ENCODE peak calls at places on chromosomes 12 and 14, in seven cellular contexts. I is uterus; U is CD8-positive, alpha-beta T cell; M is effector memory CD4-positive, alpha-beta T cell; T is stomach; H is GM23338; W is AG04450. Y is an unnamed sample.

GRCh38 chr14:63890553-63890952 is 37.7 kb downstream of the SYNE2 start:
- DNase-seq in M (no peak), W (no peak), H (no peak), U (no peak), T (no peak), I (no peak), Y (no peak)

GRCh38 chr14:51564986-51565604 is 86.6 kb upstream of the FRMD6 start:
- DNase-seq in M (no peak), T (no peak), I (no peak), H (no peak), U (no peak), W (no peak), Y (peak; percentile 55)

GRCh38 chr12:108730337-108731104 is 797 bp downstream of the CORO1C start:
- DNase-seq in M (peak; percentile 7), T (peak; percentile 52), W (peak; percentile 65), H (peak; percentile 84), U (peak; percentile 17), I (peak; percentile 83), Y (no peak)

GRCh38 chr14:21136024-21136423 is 19.8 kb downstream of the OR5AU1 start:
- DNase-seq in M (no peak), H (peak; percentile 36), W (no peak), U (no peak), I (no peak), T (no peak), Y (no peak)

GRCh38 chr14:93994919-93995682 is 2.0 kb upstream of the CCDC197 start:
- DNase-seq in W (peak; percentile 21), U (no peak), I (peak; percentile 59), T (peak; percentile 38), H (peak; percentile 67), M (no peak), Y (peak; percentile 84)

GRCh38 chr14:106039400-106039799 is 513.0 kb downstream of the TMEM121 start:
- DNase-seq in U (peak; percentile 24), M (no peak), W (no peak), H (peak; percentile 1), T (no peak), I (no peak), Y (no peak)

GRCh38 chr14:30874120-30874998 is at the start of gene COCH:
- DNase-seq in H (peak; percentile 74), W (no peak), M (no peak), T (peak; percentile 50), I (no peak), U (no peak), Y (no peak)

GRCh38 chr14:81632162-81632561 is 98.5 kb upstream of the SEL1L start:
- DNase-seq in M (no peak), W (no peak), H (no peak), U (no peak), I (no peak), T (no peak), Y (no peak)

GRCh38 chr12:116087399-116087798 is 190.1 kb downstream of the MED13L start:
- DNase-seq in W (no peak), U (no peak), I (no peak), H (no peak), M (no peak), T (no peak), Y (no peak)

GRCh38 chr12:49244161-49244560 is 20.7 kb upstream of the TUBA1C start:
- DNase-seq in I (no peak), T (no peak), U (no peak), H (no peak), M (no peak), W (no peak), Y (no peak)

GRCh38 chr12:33994857-33995808 is 27.2 kb upstream of the ALG10 start:
- DNase-seq in M (no peak), U (no peak), I (no peak), W (no peak), T (no peak), H (no peak), Y (no peak)

GRCh38 chr12:33488036-33488435 is 48.4 kb upstream of the SYT10 start:
- DNase-seq in U (no peak), H (no peak), W (no peak), T (no peak), M (no peak), I (no peak), Y (peak; percentile 94)

GRCh38 chr14:42047421-42048045 is 440.9 kb downstream of the LRFN5 start:
- DNase-seq in T (no peak), H (no peak), I (no peak), W (no peak), M (no peak), U (no peak), Y (no peak)

GRCh38 chr12:121603581-121603980 is 22.7 kb upstream of the ORAI1 start:
- DNase-seq in T (no peak), M (no peak), W (no peak), U (no peak), H (no peak), I (no peak), Y (no peak)

GRCh38 chr12:12776261-12776660 is 9.2 kb upstream of the APOLD1 start:
- DNase-seq in H (no peak), W (no peak), U (no peak), I (no peak), M (no peak), T (peak; percentile 37), Y (no peak)

GRCh38 chr12:32896438-32897275 is at the start of gene PKP2:
- DNase-seq in I (peak; percentile 18), H (peak; percentile 89), U (no peak), M (no peak), T (peak; percentile 91), W (no peak), Y (peak; percentile 80)

GRCh38 chr12:66092559-66093269 is 37.8 kb downstream of the LLPH start:
- DNase-seq in I (no peak), H (no peak), T (no peak), M (no peak), W (no peak), U (no peak), Y (peak; percentile 49)

GRCh38 chr12:50603817-50604639 is 99.2 kb downstream of the DIP2B start:
- DNase-seq in U (no peak), I (no peak), H (no peak), W (no peak), M (no peak), T (no peak), Y (no peak)

GRCh38 chr14:69489495-69489894 is 5.0 kb downstream of the PLEKHD1 start:
- DNase-seq in H (no peak), I (no peak), M (no peak), T (no peak), U (no peak), W (no peak), Y (no peak)

GRCh38 chr14:100283984-100284881 is 22.0 kb downstream of the SLC25A29 start:
- DNase-seq in H (peak; percentile 53), U (no peak), T (peak; percentile 22), I (no peak), M (no peak), W (no peak), Y (no peak)
- H3K27ac ChIP-seq in H (peak overlapping the region; percentile 95), U (no peak overlapping the region), T (peak overlapping the region; percentile 95), I (peak overlapping the region; percentile 95), M (no peak overlapping the region), W (no peak overlapping the region), Y (no peak overlapping the region)

DNA sequence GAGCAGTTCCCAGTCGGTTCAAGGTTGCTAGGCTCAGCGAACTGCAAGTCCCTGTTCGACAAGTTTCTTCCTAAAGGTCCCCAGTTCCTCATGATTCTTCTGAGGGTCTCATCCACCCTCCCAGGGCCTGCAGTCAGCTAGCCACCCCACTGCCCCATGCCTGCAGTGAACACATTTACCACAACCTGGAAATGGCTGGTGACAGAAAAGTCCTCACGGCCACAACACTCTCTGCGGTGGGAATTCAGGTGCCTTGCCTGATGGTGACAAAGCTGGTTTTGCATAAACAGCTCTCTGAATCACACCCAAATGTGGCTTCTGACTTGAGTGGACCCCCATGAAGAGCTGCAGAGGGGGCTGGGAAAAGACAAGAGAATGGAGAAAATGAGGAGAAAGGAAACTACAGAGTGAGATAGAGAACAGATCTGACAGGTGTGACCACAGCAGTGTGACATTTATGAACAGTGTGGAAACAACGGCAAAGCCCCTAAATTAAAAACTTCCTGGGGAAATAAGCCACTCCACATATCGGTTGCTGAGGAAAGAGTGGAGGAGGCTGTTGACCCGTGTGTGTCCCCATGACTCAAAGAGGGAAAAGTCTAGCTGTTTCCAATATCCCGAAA is 1.3 kb upstream of the CD27 start:
- DNase-seq in T (no peak), H (no peak), I (no peak), M (no peak), U (no peak), W (no peak), Y (no peak)
- H3K27ac ChIP-seq in T (no peak overlapping the region), H (no peak overlapping the region), I (no peak overlapping the region), M (peak overlapping the region; percentile 40), U (peak overlapping the region; percentile 19), W (no peak overlapping the region), Y (no peak overlapping the region)

DNA sequence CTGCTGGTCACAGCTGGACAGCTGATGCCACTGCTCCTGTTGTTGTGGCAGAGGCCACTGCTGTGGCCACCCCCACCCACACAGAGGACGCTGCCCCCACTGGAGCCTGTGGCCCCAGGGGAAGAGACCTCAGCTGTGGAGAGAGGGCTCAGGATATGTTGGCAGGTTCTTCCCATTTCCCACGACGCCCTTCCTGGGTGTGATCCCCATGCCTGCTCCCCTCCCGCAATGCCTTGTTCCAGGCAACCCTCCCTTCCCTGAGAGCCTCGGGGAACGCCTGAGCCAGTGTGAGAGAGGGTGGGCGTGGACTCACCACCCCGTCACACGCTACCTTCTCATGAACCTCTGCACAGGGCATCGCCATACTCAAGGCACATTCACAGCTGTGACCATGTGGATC is 5.7 kb upstream of the KRT82 start:
- DNase-seq in M (no peak), U (no peak), I (no peak), H (no peak), T (no peak), W (no peak), Y (no peak)
- H3K27ac ChIP-seq in M (no peak overlapping the region), U (no peak overlapping the region), I (no peak overlapping the region), H (no peak overlapping the region), T (no peak overlapping the region), W (no peak overlapping the region), Y (no peak overlapping the region)

GRCh38 chr14:89330236-89331002 is 86.6 kb downstream of the FOXN3 start:
- DNase-seq in W (peak; percentile 79), I (peak; percentile 71), M (no peak), T (no peak), U (no peak), H (no peak), Y (no peak)
- H3K27ac ChIP-seq in W (peak overlapping the region; percentile 90), I (no peak overlapping the region), M (no peak overlapping the region), T (peak overlapping the region; percentile 55), U (no peak overlapping the region), H (no peak overlapping the region), Y (no peak overlapping the region)

GRCh38 chr12:2013111-2013510 is 8.9 kb upstream of the DCP1B start:
- DNase-seq in U (no peak), I (no peak), T (no peak), W (no peak), M (no peak), H (no peak), Y (no peak)
- H3K27ac ChIP-seq in U (no peak overlapping the region), I (peak overlapping the region; percentile 84), T (peak overlapping the region; percentile 64), W (no peak overlapping the region), M (no peak overlapping the region), H (no peak overlapping the region), Y (no peak overlapping the region)

Y was measured in epithelial cell of prostate.